ENCODE peak calls at places on chromosomes 3 and 15, in five cellular contexts. B is B cell, R is Caco-2, V is coronary artery, M is AG09309. Z is an unnamed sample.

GRCh38 chr3:14118400-14119165 is 6.1 kb downstream of the CHCHD4 start:
- DNase-seq in B (no peak), R (no peak), V (no peak), M (no peak), Z (no peak)

GRCh38 chr15:70672081-70672480 is 91.3 kb downstream of the UACA start:
- DNase-seq in B (no peak), R (no peak), V (no peak), M (no peak), Z (no peak)

GRCh38 chr3:52004158-52004787 is 8.6 kb upstream of the RPL29 start:
- DNase-seq in B (no peak), R (no peak), V (no peak), M (no peak), Z (no peak)

GRCh38 chr3:13786811-13787210 is 93.1 kb downstream of the WNT7A start:
- DNase-seq in B (no peak), R (no peak), V (no peak), M (no peak), Z (no peak)

GRCh38 chr3:52347716-52348635 is 31.9 kb downstream of the DNAH1 start:
- DNase-seq in B (no peak), R (no peak), V (no peak), M (no peak), Z (peak; percentile 77)

GRCh38 chr3:73530030-73530411 is 94.7 kb downstream of the PDZRN3 start:
- DNase-seq in B (no peak), R (no peak), V (no peak), M (peak; percentile 90), Z (no peak)

GRCh38 chr3:50551293-50552057 is 16.1 kb downstream of the C3orf18 start:
- DNase-seq in B (no peak), R (no peak), V (no peak), M (no peak), Z (no peak)

GRCh38 chr3:117818592-117818991 is 1109.0 kb downstream of the TUSC7 start:
- DNase-seq in B (no peak), R (no peak), V (no peak), M (no peak), Z (no peak)

DNA sequence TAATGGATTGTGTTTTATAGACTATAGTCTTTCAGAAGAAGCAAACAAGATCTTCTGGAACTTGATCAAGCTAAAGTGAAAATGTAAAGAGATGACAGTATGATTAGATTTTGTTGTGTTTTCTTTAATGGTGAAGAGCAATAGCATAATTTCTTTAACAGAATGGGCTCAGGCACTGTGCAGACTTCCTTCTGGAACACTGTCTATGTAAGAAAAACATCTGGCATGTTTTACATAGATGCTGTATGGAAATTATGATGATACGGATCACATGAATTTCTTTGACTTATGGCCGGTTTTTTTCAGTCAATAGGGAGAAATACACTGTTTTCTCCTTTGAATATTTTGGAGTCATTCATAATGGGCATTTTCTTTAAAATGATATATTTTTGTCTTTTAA is 42.6 kb downstream of the PHLDB2 start:
- DNase-seq in B (no peak), R (no peak), V (no peak), M (no peak), Z (no peak)
- TF ChIP-seq CTCF in B (no peak), R (no peak), V (no peak), M (no peak), Z (no peak)

GRCh38 chr3:57777774-57778173 is 21.7 kb downstream of the SLMAP start:
- DNase-seq in B (no peak), R (no peak), V (no peak), M (no peak), Z (no peak)
- TF ChIP-seq CTCF in B (no peak), R (no peak), V (no peak), M (no peak), Z (no peak)

DNA sequence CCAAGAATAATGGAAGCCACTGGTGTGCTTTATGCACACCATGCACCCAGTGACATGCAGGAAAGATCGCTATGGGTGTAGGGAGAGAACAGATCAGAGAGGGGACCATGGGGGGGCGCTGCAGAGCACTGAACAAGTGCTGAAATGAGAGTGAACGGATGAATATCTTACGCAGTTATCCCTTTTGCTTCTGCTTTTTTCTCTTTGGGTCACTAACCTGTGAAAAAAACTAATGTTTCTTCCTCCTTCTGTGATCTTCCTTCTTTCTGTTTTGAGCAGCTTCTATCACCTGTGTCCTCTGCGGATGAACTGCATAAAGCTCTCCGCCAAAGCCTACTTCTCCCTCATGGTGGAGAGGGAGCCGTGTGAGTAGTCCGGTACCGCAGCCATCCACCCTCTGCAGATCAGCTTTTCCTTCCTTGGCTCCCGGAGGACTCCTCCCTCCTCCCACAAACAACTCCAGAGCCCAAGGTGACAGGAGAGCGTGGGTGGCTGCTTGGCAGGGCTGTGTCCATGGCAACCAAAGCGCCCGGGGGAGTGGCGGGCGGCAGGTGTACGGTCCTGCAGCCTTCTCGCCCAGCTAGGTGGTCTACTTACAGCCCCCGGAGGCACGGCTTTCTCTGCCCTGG is 106.2 kb downstream of the DGKG start:
- DNase-seq in B (peak; percentile 86), R (no peak), V (no peak), M (no peak), Z (no peak)
- TF ChIP-seq CTCF in B (peak; percentile 82), R (no peak), V (no peak), M (no peak), Z (peak; percentile 53)

GRCh38 chr15:91887321-91887720 is 33.8 kb downstream of the SLCO3A1 start:
- DNase-seq in B (no peak), R (no peak), V (no peak), M (no peak), Z (no peak)
- TF ChIP-seq CTCF in B (no peak), R (no peak), V (no peak), M (no peak), Z (no peak)

DNA sequence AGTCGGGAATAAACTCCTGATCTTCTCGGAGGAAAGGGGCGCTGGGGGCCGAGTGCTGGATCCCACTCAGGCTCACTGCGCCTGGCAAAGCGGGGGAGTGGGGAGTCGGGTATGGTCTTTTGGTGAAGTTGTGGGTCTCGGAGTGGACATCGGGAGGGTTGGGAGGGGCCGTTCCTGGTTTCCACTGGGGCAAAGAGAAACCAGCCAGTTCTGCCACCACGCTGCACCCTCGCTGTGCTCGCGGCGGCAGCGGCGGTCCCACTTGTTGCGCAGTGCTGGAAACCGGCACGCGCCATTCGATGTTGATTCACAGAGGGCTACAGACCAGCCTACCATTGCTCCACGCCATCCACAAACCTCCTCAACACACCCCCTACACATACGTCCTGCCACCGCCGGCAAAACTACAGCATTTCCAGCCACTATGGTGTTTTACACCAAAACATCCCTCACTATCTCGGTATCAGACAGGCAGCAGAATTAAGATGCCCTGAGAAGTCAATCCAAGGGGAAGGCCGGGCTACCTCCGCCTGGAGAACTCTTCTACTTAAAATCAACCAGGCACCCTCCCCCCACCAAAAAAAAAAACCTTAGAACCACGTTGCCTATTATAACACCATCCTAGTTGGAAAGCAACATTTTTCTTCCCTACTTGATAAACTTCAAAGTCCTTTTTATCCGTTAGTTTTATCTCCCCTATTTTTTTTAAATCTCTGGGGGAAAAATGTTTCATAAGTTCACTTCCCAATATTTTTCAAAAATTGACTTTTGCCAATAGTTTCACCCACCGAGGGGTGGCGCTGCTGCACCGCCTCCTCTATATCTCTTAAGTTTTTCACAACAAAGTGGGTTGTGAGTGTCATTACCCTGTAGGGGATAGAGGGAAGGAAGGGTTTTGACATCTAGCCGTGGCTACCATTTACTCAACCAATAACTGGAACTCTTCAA is 3.6 kb downstream of the BCL6 start:
- DNase-seq in B (peak; percentile 84), R (peak; percentile 67), V (no peak), M (no peak), Z (no peak)
- TF ChIP-seq CTCF in B (peak; percentile 99), R (peak; percentile 88), V (peak; percentile 63), M (peak; percentile 84), Z (peak; percentile 99)

GRCh38 chr3:172877011-172877410 is 126.5 kb downstream of the ECT2 start:
- DNase-seq in B (no peak), R (no peak), V (no peak), M (no peak), Z (no peak)

GRCh38 chr3:172885704-172886103 is 135.2 kb downstream of the ECT2 start:
- DNase-seq in B (no peak), R (no peak), V (no peak), M (no peak), Z (no peak)

DNA sequence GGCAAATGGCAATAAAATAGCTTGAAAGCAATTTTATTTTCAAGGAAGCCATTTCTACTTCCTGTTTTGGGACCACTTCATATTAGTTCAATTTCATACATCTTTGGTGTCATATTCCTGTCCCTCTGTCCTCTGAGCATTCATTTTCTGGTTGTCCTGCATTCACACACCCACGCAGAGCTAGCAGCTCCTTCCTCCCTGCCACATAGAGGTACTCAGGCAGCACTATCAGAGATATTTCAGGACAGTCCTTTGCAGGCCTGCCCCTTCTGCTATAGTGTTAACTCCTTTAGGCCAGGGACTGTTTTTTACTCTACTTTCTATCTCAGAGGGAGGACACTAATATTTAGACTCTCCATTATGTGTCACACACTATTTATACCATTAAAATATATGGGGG is 132.0 kb downstream of the ECT2 start:
- DNase-seq in B (no peak), R (no peak), V (no peak), M (no peak), Z (no peak)
- TF ChIP-seq CTCF in B (no peak), R (no peak), V (no peak), M (no peak), Z (no peak)

DNA sequence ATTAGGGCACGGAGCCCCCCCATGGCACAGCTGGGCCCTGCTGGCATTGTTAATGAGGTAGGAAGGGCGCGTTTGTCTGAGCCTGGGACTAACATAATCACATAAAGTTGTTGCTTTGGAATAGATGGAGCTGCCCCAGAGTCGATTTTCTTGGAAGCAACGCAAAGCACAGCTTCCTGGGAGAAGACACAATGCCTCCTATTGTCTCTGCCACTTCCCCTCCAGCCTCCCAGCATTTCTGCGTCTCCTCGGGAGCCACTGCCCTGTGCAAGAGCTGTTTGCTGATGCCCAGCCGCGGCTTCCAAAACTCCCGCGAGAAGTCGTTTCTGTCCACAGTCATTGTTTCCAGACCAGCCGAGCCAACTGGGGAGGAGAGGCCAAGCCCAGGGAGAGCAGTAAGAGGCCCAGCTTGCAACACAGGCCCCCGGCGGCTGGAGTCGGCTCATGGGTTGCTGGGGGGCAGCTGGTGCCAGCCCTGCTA is 18.1 kb upstream of the ALDH1A3 start:
- DNase-seq in B (no peak), R (no peak), V (no peak), M (no peak), Z (no peak)
- TF ChIP-seq CTCF in B (no peak), R (no peak), V (no peak), M (no peak), Z (no peak)